ENCODE peak calls at places on chromosomes 11 and 22, in five cellular contexts. E, X, A, D and B are unnamed samples.

GRCh38 chr11:86211619-86212018 is 32.9 kb upstream of the EED start:
- DNase-seq in D (no peak), E (no peak), X (no peak), A (no peak), B (no peak)

GRCh38 chr11:102253018-102253775 is 64.1 kb upstream of the BIRC3 start:
- DNase-seq in A (no peak), X (no peak), D (no peak), E (no peak), B (no peak)

GRCh38 chr22:32354360-32355351 is 3.0 kb upstream of the RFPL3 start:
- DNase-seq in D (no peak), A (no peak), X (no peak), E (no peak), B (no peak)

GRCh38 chr11:64034411-64034811 is 1.3 kb upstream of the FLRT1 start:
- DNase-seq in X (no peak), D (no peak), E (no peak), A (no peak), B (no peak)

GRCh38 chr11:16989554-16989953 is 24.7 kb downstream of the PLEKHA7 start:
- DNase-seq in E (no peak), A (no peak), X (no peak), D (no peak), B (no peak)

GRCh38 chr11:69362315-69362714 is 68.4 kb downstream of the MYEOV start:
- DNase-seq in E (no peak), D (no peak), X (no peak), A (no peak), B (no peak)

GRCh38 chr11:119471329-119471728 is 48.4 kb upstream of the THY1 start:
- DNase-seq in A (no peak), D (no peak), E (no peak), X (no peak), B (no peak)

GRCh38 chr11:1146311-1146864 is 11.4 kb upstream of the MUC5AC start:
- DNase-seq in D (no peak), A (no peak), E (no peak), X (no peak), B (no peak)

GRCh38 chr11:112368402-112368801 is 107.7 kb upstream of the PLET1 start:
- DNase-seq in D (no peak), E (no peak), X (no peak), A (no peak), B (no peak)

GRCh38 chr11:108733479-108734116 is 68.7 kb downstream of the DDX10 start:
- DNase-seq in E (no peak), D (no peak), A (no peak), X (peak; percentile 39), B (no peak)